ENCODE peak calls at places on chromosomes 7 and 10, in six cellular contexts. One of them, this sample, is unnamed.

GRCh38 chr10:4359003-4359402 is 467.0 kb upstream of the AKR1E2 start:
- DNase-seq in RWPE1: no peak
- DNase-seq in endothelial cell: no peak
- DNase-seq in BJ: no peak
- DNase-seq in IMR-90: no peak
- DNase-seq in neural progenitor cell: peak; percentile 79
- DNase-seq in this sample: no peak

GRCh38 chr10:77286851-77287250 is 350.8 kb downstream of the KCNMA1 start:
- DNase-seq in RWPE1: no peak
- DNase-seq in IMR-90: no peak
- DNase-seq in endothelial cell: no peak
- DNase-seq in BJ: no peak
- DNase-seq in neural progenitor cell: no peak
- DNase-seq in this sample: no peak

GRCh38 chr10:17206210-17206709 is 4.8 kb upstream of the TRDMT1 start:
- DNase-seq in IMR-90: peak; percentile 93
- DNase-seq in endothelial cell: no peak
- DNase-seq in BJ: no peak
- DNase-seq in RWPE1: peak; percentile 30
- DNase-seq in neural progenitor cell: no peak
- DNase-seq in this sample: no peak

GRCh38 chr10:44261710-44262455 is 123.0 kb downstream of the CXCL12 start:
- DNase-seq in neural progenitor cell: no peak
- DNase-seq in IMR-90: peak; percentile 56
- DNase-seq in endothelial cell: no peak
- DNase-seq in RWPE1: no peak
- DNase-seq in BJ: no peak
- DNase-seq in this sample: no peak

GRCh38 chr10:89738551-89739209 is 37.3 kb downstream of the KIF20B start:
- DNase-seq in neural progenitor cell: no peak
- DNase-seq in IMR-90: no peak
- DNase-seq in BJ: no peak
- DNase-seq in endothelial cell: no peak
- DNase-seq in RWPE1: no peak
- DNase-seq in this sample: no peak

GRCh38 chr7:101308245-101309085 is 13.1 kb downstream of the IFT22 start:
- DNase-seq in BJ: no peak
- DNase-seq in neural progenitor cell: peak; percentile 74
- DNase-seq in IMR-90: no peak
- DNase-seq in endothelial cell: peak; percentile 60
- DNase-seq in RWPE1: peak; percentile 83
- DNase-seq in this sample: peak; percentile 31

GRCh38 chr7:76296743-76297740 is 5.4 kb upstream of the HSPB1 start:
- DNase-seq in endothelial cell: no peak
- DNase-seq in IMR-90: peak; percentile 93
- DNase-seq in RWPE1: peak; percentile 78
- DNase-seq in neural progenitor cell: no peak
- DNase-seq in BJ: peak; percentile 74
- DNase-seq in this sample: no peak

GRCh38 chr7:38476764-38477163 is 154.4 kb downstream of the AMPH start:
- DNase-seq in neural progenitor cell: no peak
- DNase-seq in IMR-90: no peak
- DNase-seq in RWPE1: no peak
- DNase-seq in BJ: no peak
- DNase-seq in endothelial cell: no peak
- DNase-seq in this sample: no peak

GRCh38 chr10:71748671-71749191 is 24.6 kb downstream of the VSIR start:
- DNase-seq in BJ: no peak
- DNase-seq in neural progenitor cell: no peak
- DNase-seq in endothelial cell: peak; percentile 45
- DNase-seq in RWPE1: no peak
- DNase-seq in IMR-90: no peak
- DNase-seq in this sample: no peak

GRCh38 chr10:110443239-110444008 is 54.3 kb upstream of the DUSP5 start:
- DNase-seq in RWPE1: no peak
- DNase-seq in IMR-90: no peak
- DNase-seq in endothelial cell: no peak
- DNase-seq in neural progenitor cell: no peak
- DNase-seq in BJ: no peak
- DNase-seq in this sample: no peak

GRCh38 chr7:2926898-2927405 is 82.8 kb upstream of the GNA12 start:
- DNase-seq in IMR-90: no peak
- DNase-seq in neural progenitor cell: no peak
- DNase-seq in endothelial cell: no peak
- DNase-seq in BJ: no peak
- DNase-seq in RWPE1: no peak
- DNase-seq in this sample: no peak

GRCh38 chr7:132061931-132062330 is 505.5 kb upstream of the PODXL start:
- DNase-seq in neural progenitor cell: no peak
- DNase-seq in RWPE1: no peak
- DNase-seq in IMR-90: peak; percentile 15
- DNase-seq in BJ: no peak
- DNase-seq in endothelial cell: no peak
- DNase-seq in this sample: no peak

GRCh38 chr10:52563361-52563760 is 209.2 kb downstream of the MBL2 start:
- DNase-seq in BJ: no peak
- DNase-seq in neural progenitor cell: no peak
- DNase-seq in RWPE1: no peak
- DNase-seq in IMR-90: peak; percentile 11
- DNase-seq in endothelial cell: no peak
- DNase-seq in this sample: no peak

GRCh38 chr10:126384269-126384873 is 3.9 kb downstream of the ADAM12 start:
- DNase-seq in endothelial cell: no peak
- DNase-seq in neural progenitor cell: no peak
- DNase-seq in IMR-90: peak; percentile 96
- DNase-seq in RWPE1: no peak
- DNase-seq in BJ: peak; percentile 82
- DNase-seq in this sample: no peak

DNA sequence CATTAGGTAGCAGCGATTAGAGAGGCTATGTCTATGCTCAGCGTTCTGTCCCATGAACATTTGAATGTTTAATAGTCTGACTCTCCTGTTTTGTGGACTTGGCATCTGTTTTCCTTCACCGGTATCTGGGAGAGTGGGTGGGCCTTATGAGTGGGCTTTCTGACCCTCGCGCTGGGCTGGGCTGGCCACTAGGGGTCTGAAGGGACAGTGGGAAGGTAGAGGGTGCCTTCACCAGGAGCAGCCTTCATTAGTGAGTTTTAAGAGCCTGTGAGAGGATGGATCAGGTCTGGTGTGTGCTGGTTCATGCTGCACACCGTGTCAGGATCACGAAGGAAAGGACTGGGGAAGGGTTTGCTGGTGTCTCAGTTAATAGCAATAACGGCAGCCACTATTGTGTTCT is 33.4 kb downstream of the DCLRE1A start:
- DNase-seq in IMR-90: no peak
- DNase-seq in RWPE1: no peak
- DNase-seq in neural progenitor cell: peak; percentile 44
- DNase-seq in endothelial cell: peak; percentile 59
- DNase-seq in BJ: no peak
- DNase-seq in this sample: no peak
- TF ChIP-seq CTCF in IMR-90: no peak
- TF ChIP-seq CTCF in RWPE1: no peak
- TF ChIP-seq CTCF in neural progenitor cell: peak; percentile 55
- TF ChIP-seq CTCF in endothelial cell: peak; percentile 31
- TF ChIP-seq CTCF in BJ: peak; percentile 5
- TF ChIP-seq CTCF in this sample: no peak

DNA sequence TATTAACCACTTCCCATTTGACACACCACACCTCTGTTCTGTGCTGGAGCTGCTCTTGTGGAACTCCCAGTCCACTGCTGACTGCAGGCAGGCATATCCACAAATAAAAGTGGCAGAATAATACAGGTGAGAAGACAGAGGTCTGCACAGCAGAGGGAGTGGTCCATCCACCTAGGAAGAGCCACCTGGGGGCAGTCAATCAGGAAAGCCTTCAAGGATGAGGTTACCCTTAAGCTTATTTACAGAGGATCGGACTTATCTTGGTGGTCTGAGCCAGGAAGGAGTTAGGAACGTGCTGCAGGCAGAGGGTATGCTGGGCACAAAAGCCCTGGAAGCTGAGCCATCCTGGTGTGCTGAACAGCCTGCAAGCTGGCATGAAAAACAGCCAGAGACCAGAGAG is 78.7 kb downstream of the FRMPD2 start:
- DNase-seq in endothelial cell: no peak
- DNase-seq in neural progenitor cell: no peak
- DNase-seq in BJ: no peak
- DNase-seq in RWPE1: no peak
- DNase-seq in IMR-90: no peak
- DNase-seq in this sample: no peak
- TF ChIP-seq CTCF in endothelial cell: no peak
- TF ChIP-seq CTCF in neural progenitor cell: no peak
- TF ChIP-seq CTCF in BJ: no peak
- TF ChIP-seq CTCF in RWPE1: no peak
- TF ChIP-seq CTCF in IMR-90: no peak
- TF ChIP-seq CTCF in this sample: no peak

GRCh38 chr7:130063036-130063435 is 7.3 kb upstream of the KLHDC10 start:
- DNase-seq in IMR-90: peak; percentile 31
- DNase-seq in neural progenitor cell: peak; percentile 85
- DNase-seq in BJ: no peak
- DNase-seq in RWPE1: no peak
- DNase-seq in endothelial cell: peak; percentile 81
- DNase-seq in this sample: no peak
- TF ChIP-seq CTCF in IMR-90: peak; percentile 66
- TF ChIP-seq CTCF in neural progenitor cell: peak; percentile 91
- TF ChIP-seq CTCF in BJ: peak; percentile 84
- TF ChIP-seq CTCF in RWPE1: peak; percentile 82
- TF ChIP-seq CTCF in endothelial cell: peak; percentile 82
- TF ChIP-seq CTCF in this sample: no peak

GRCh38 chr7:18902892-18903291 is 214.5 kb downstream of the TWIST1 start:
- DNase-seq in neural progenitor cell: no peak
- DNase-seq in endothelial cell: no peak
- DNase-seq in IMR-90: no peak
- DNase-seq in RWPE1: peak; percentile 17
- DNase-seq in BJ: no peak
- DNase-seq in this sample: no peak

GRCh38 chr7:18903676-18904075 is 213.8 kb downstream of the TWIST1 start:
- DNase-seq in endothelial cell: no peak
- DNase-seq in BJ: no peak
- DNase-seq in IMR-90: no peak
- DNase-seq in RWPE1: no peak
- DNase-seq in neural progenitor cell: no peak
- DNase-seq in this sample: no peak

GRCh38 chr7:18901351-18901750 is 216.1 kb downstream of the TWIST1 start:
- DNase-seq in RWPE1: no peak
- DNase-seq in BJ: no peak
- DNase-seq in endothelial cell: no peak
- DNase-seq in neural progenitor cell: no peak
- DNase-seq in IMR-90: no peak
- DNase-seq in this sample: no peak

GRCh38 chr7:18901881-18902280 is 215.6 kb downstream of the TWIST1 start:
- DNase-seq in neural progenitor cell: peak; percentile 6
- DNase-seq in BJ: no peak
- DNase-seq in IMR-90: no peak
- DNase-seq in endothelial cell: no peak
- DNase-seq in RWPE1: no peak
- DNase-seq in this sample: no peak

GRCh38 chr7:18906901-18907300 is 210.5 kb downstream of the TWIST1 start:
- DNase-seq in BJ: no peak
- DNase-seq in endothelial cell: no peak
- DNase-seq in IMR-90: no peak
- DNase-seq in neural progenitor cell: peak; percentile 18
- DNase-seq in RWPE1: no peak
- DNase-seq in this sample: no peak
- TF ChIP-seq CTCF in BJ: no peak
- TF ChIP-seq CTCF in endothelial cell: no peak
- TF ChIP-seq CTCF in IMR-90: no peak
- TF ChIP-seq CTCF in neural progenitor cell: peak; percentile 39
- TF ChIP-seq CTCF in RWPE1: no peak
- TF ChIP-seq CTCF in this sample: no peak

GRCh38 chr7:1290262-1291039 is 57.8 kb downstream of the UNCX start:
- DNase-seq in endothelial cell: no peak
- DNase-seq in neural progenitor cell: peak; percentile 72
- DNase-seq in IMR-90: no peak
- DNase-seq in BJ: no peak
- DNase-seq in RWPE1: no peak
- DNase-seq in this sample: no peak
- TF ChIP-seq CTCF in endothelial cell: no peak
- TF ChIP-seq CTCF in neural progenitor cell: peak; percentile 25
- TF ChIP-seq CTCF in IMR-90: peak; percentile 15
- TF ChIP-seq CTCF in BJ: peak; percentile 45
- TF ChIP-seq CTCF in RWPE1: peak; percentile 34
- TF ChIP-seq CTCF in this sample: no peak

GRCh38 chr7:28754027-28754426 is 204.1 kb downstream of the TRIL start:
- DNase-seq in endothelial cell: no peak
- DNase-seq in IMR-90: peak; percentile 85
- DNase-seq in BJ: no peak
- DNase-seq in neural progenitor cell: peak; percentile 33
- DNase-seq in RWPE1: no peak
- DNase-seq in this sample: no peak
- TF ChIP-seq CTCF in endothelial cell: no peak
- TF ChIP-seq CTCF in IMR-90: no peak
- TF ChIP-seq CTCF in BJ: no peak
- TF ChIP-seq CTCF in neural progenitor cell: peak; percentile 21
- TF ChIP-seq CTCF in RWPE1: no peak
- TF ChIP-seq CTCF in this sample: no peak

DNA sequence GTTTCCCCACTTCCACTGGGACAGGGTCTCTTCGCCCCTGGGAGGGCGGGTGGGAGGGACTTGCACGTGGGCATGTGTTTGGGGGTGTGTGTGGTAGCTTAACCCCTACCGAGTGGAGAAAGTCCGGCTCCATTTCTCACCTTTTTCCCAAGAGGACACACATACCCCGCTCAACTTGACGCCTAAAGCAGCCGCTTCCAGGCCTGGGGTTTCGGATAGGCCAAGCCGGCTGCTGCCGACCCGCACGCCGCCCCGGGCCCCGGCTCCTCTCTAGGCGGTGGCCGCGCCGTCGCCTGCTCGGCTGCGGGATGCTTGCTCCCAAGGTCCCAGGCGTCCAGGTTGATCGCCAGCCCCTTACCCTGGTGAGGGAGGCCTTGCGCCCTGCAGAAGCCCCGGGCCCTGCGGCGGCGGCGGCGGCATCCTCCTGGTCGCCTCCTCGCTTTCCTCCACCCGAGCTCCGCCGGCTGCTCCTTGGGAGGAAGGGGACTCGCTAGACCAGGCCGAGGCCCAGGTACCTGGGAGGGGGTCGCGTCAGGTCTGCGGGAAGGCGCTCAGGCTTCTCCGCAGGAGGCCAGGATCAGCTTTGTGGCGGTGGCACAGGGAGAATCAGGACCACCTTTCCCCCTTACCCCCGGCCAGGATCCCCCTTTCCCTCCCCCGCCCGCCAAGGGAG is 3.2 kb upstream of the GATA3 start:
- DNase-seq in BJ: no peak
- DNase-seq in endothelial cell: no peak
- DNase-seq in IMR-90: no peak
- DNase-seq in RWPE1: no peak
- DNase-seq in neural progenitor cell: peak; percentile 64
- DNase-seq in this sample: no peak
- TF ChIP-seq CTCF in BJ: no peak
- TF ChIP-seq CTCF in endothelial cell: no peak
- TF ChIP-seq CTCF in IMR-90: no peak
- TF ChIP-seq CTCF in RWPE1: no peak
- TF ChIP-seq CTCF in neural progenitor cell: no peak
- TF ChIP-seq CTCF in this sample: no peak

This sample was measured in omental fat pad.